ENCODE peak calls at places on chromosome 22, in ten cellular contexts. One of them, this sample, is unnamed.

GRCh38 chr22:49765091-49765771 is 62.4 kb downstream of the BRD1 start:
- DNase-seq in fibroblast of lung: no peak
- DNase-seq in psoas muscle: peak
- DNase-seq in AG04450: no peak
- DNase-seq in BJ: no peak
- DNase-seq in colonic mucosa: peak
- DNase-seq in lower leg skin: peak
- DNase-seq in bronchial epithelial cell: no peak
- DNase-seq in BE2C: peak
- DNase-seq in heart right ventricle: no peak
- DNase-seq in this sample: no peak

GRCh38 chr22:48884292-48884691 is 943.4 kb downstream of the BRD1 start:
- DNase-seq in fibroblast of lung: no peak
- DNase-seq in psoas muscle: peak
- DNase-seq in AG04450: no peak
- DNase-seq in BJ: no peak
- DNase-seq in colonic mucosa: no peak
- DNase-seq in lower leg skin: no peak
- DNase-seq in bronchial epithelial cell: no peak
- DNase-seq in BE2C: no peak
- DNase-seq in heart right ventricle: no peak
- DNase-seq in this sample: no peak

GRCh38 chr22:48750826-48751440 is 1076.7 kb downstream of the BRD1 start:
- DNase-seq in fibroblast of lung: no peak
- DNase-seq in psoas muscle: no peak
- DNase-seq in AG04450: no peak
- DNase-seq in BJ: no peak
- DNase-seq in colonic mucosa: no peak
- DNase-seq in lower leg skin: peak
- DNase-seq in bronchial epithelial cell: no peak
- DNase-seq in BE2C: no peak
- DNase-seq in heart right ventricle: no peak
- DNase-seq in this sample: no peak

GRCh38 chr22:33599596-33599995 is 320.7 kb downstream of the LARGE1 start:
- DNase-seq in fibroblast of lung: peak
- DNase-seq in psoas muscle: no peak
- DNase-seq in AG04450: no peak
- DNase-seq in BJ: no peak
- DNase-seq in colonic mucosa: no peak
- DNase-seq in lower leg skin: peak
- DNase-seq in bronchial epithelial cell: no peak
- DNase-seq in BE2C: no peak
- DNase-seq in heart right ventricle: no peak
- DNase-seq in this sample: no peak

GRCh38 chr22:47914481-47915097 is 1152.1 kb downstream of the TBC1D22A start:
- DNase-seq in fibroblast of lung: no peak
- DNase-seq in psoas muscle: no peak
- DNase-seq in AG04450: no peak
- DNase-seq in BJ: no peak
- DNase-seq in colonic mucosa: no peak
- DNase-seq in lower leg skin: no peak
- DNase-seq in bronchial epithelial cell: no peak
- DNase-seq in BE2C: no peak
- DNase-seq in heart right ventricle: no peak
- DNase-seq in this sample: no peak

GRCh38 chr22:32520612-32521011 is 46.0 kb downstream of the FBXO7 start:
- DNase-seq in fibroblast of lung: no peak
- DNase-seq in psoas muscle: no peak
- DNase-seq in AG04450: no peak
- DNase-seq in BJ: no peak
- DNase-seq in colonic mucosa: no peak
- DNase-seq in lower leg skin: no peak
- DNase-seq in bronchial epithelial cell: no peak
- DNase-seq in BE2C: no peak
- DNase-seq in heart right ventricle: no peak
- DNase-seq in this sample: no peak

GRCh38 chr22:42622061-42622710 is 7.5 kb upstream of the POLDIP3 start:
- DNase-seq in fibroblast of lung: no peak
- DNase-seq in psoas muscle: no peak
- DNase-seq in AG04450: no peak
- DNase-seq in BJ: no peak
- DNase-seq in colonic mucosa: no peak
- DNase-seq in lower leg skin: no peak
- DNase-seq in bronchial epithelial cell: no peak
- DNase-seq in BE2C: no peak
- DNase-seq in heart right ventricle: no peak
- DNase-seq in this sample: no peak

GRCh38 chr22:17167486-17167885 is 8.4 kb upstream of the HDHD5 start:
- DNase-seq in fibroblast of lung: no peak
- DNase-seq in psoas muscle: peak
- DNase-seq in AG04450: no peak
- DNase-seq in BJ: no peak
- DNase-seq in colonic mucosa: no peak
- DNase-seq in lower leg skin: no peak
- DNase-seq in bronchial epithelial cell: no peak
- DNase-seq in BE2C: no peak
- DNase-seq in heart right ventricle: peak
- DNase-seq in this sample: no peak

GRCh38 chr22:42714768-42715430 is 5.8 kb downstream of the A4GALT start:
- DNase-seq in fibroblast of lung: no peak
- DNase-seq in psoas muscle: no peak
- DNase-seq in AG04450: no peak
- DNase-seq in BJ: no peak
- DNase-seq in colonic mucosa: no peak
- DNase-seq in lower leg skin: no peak
- DNase-seq in bronchial epithelial cell: no peak
- DNase-seq in BE2C: no peak
- DNase-seq in heart right ventricle: no peak
- DNase-seq in this sample: no peak

GRCh38 chr22:48627203-48627602 is 1200.5 kb downstream of the BRD1 start:
- DNase-seq in fibroblast of lung: peak
- DNase-seq in psoas muscle: no peak
- DNase-seq in AG04450: no peak
- DNase-seq in BJ: no peak
- DNase-seq in colonic mucosa: no peak
- DNase-seq in lower leg skin: no peak
- DNase-seq in bronchial epithelial cell: no peak
- DNase-seq in BE2C: no peak
- DNase-seq in heart right ventricle: no peak
- DNase-seq in this sample: no peak

GRCh38 chr22:33300165-33300564 is 242.0 kb upstream of the SYN3 start:
- DNase-seq in fibroblast of lung: no peak
- DNase-seq in psoas muscle: no peak
- DNase-seq in AG04450: no peak
- DNase-seq in BJ: no peak
- DNase-seq in colonic mucosa: no peak
- DNase-seq in lower leg skin: no peak
- DNase-seq in bronchial epithelial cell: no peak
- DNase-seq in BE2C: no peak
- DNase-seq in heart right ventricle: peak
- DNase-seq in this sample: no peak

GRCh38 chr22:49961601-49962011 is 1.0 kb downstream of the PIM3 start:
- DNase-seq in fibroblast of lung: no peak
- DNase-seq in psoas muscle: peak
- DNase-seq in AG04450: no peak
- DNase-seq in BJ: no peak
- DNase-seq in colonic mucosa: peak
- DNase-seq in lower leg skin: peak
- DNase-seq in bronchial epithelial cell: no peak
- DNase-seq in BE2C: peak
- DNase-seq in heart right ventricle: peak
- DNase-seq in this sample: peak

GRCh38 chr22:48740086-48740730 is 1087.5 kb downstream of the BRD1 start:
- DNase-seq in fibroblast of lung: no peak
- DNase-seq in psoas muscle: no peak
- DNase-seq in AG04450: no peak
- DNase-seq in BJ: no peak
- DNase-seq in colonic mucosa: no peak
- DNase-seq in lower leg skin: peak
- DNase-seq in bronchial epithelial cell: no peak
- DNase-seq in BE2C: no peak
- DNase-seq in heart right ventricle: no peak
- DNase-seq in this sample: no peak

GRCh38 chr22:45844009-45844408 is 133.0 kb downstream of the WNT7B start:
- DNase-seq in fibroblast of lung: no peak
- DNase-seq in psoas muscle: no peak
- DNase-seq in AG04450: no peak
- DNase-seq in BJ: no peak
- DNase-seq in colonic mucosa: no peak
- DNase-seq in lower leg skin: no peak
- DNase-seq in bronchial epithelial cell: no peak
- DNase-seq in BE2C: no peak
- DNase-seq in heart right ventricle: no peak
- DNase-seq in this sample: no peak

GRCh38 chr22:17733484-17733883 is 40.8 kb downstream of the BID start:
- DNase-seq in fibroblast of lung: no peak
- DNase-seq in psoas muscle: no peak
- DNase-seq in AG04450: no peak
- DNase-seq in BJ: no peak
- DNase-seq in colonic mucosa: no peak
- DNase-seq in lower leg skin: no peak
- DNase-seq in bronchial epithelial cell: no peak
- DNase-seq in BE2C: no peak
- DNase-seq in heart right ventricle: no peak
- DNase-seq in this sample: peak

GRCh38 chr22:49247194-49247924 is 580.3 kb downstream of the BRD1 start:
- DNase-seq in fibroblast of lung: no peak
- DNase-seq in psoas muscle: no peak
- DNase-seq in AG04450: no peak
- DNase-seq in BJ: no peak
- DNase-seq in colonic mucosa: no peak
- DNase-seq in lower leg skin: peak
- DNase-seq in bronchial epithelial cell: no peak
- DNase-seq in BE2C: no peak
- DNase-seq in heart right ventricle: no peak
- DNase-seq in this sample: no peak

GRCh38 chr22:37803195-37803635 is 4.5 kb upstream of the GCAT start:
- DNase-seq in fibroblast of lung: no peak
- DNase-seq in psoas muscle: no peak
- DNase-seq in AG04450: no peak
- DNase-seq in BJ: no peak
- DNase-seq in colonic mucosa: no peak
- DNase-seq in lower leg skin: no peak
- DNase-seq in bronchial epithelial cell: no peak
- DNase-seq in BE2C: no peak
- DNase-seq in heart right ventricle: no peak
- DNase-seq in this sample: no peak

GRCh38 chr22:22357024-22357868 is 112.7 kb downstream of the VPREB1 start:
- DNase-seq in fibroblast of lung: peak
- DNase-seq in psoas muscle: peak
- DNase-seq in AG04450: peak
- DNase-seq in BJ: no peak
- DNase-seq in colonic mucosa: peak
- DNase-seq in lower leg skin: peak
- DNase-seq in bronchial epithelial cell: peak
- DNase-seq in BE2C: peak
- DNase-seq in heart right ventricle: peak
- DNase-seq in this sample: peak
- H3K4me3 ChIP-seq in fibroblast of lung: no peak
- H3K4me3 ChIP-seq in psoas muscle: no peak
- H3K4me3 ChIP-seq in AG04450: no peak
- H3K4me3 ChIP-seq in BJ: no peak
- H3K4me3 ChIP-seq in colonic mucosa: no peak
- H3K4me3 ChIP-seq in lower leg skin: no peak
- H3K4me3 ChIP-seq in bronchial epithelial cell: no peak
- H3K4me3 ChIP-seq in BE2C: no peak
- H3K4me3 ChIP-seq in heart right ventricle: no peak
- H3K4me3 ChIP-seq in this sample: no peak

GRCh38 chr22:23833911-23834317 is 4.9 kb downstream of the DERL3 start:
- DNase-seq in fibroblast of lung: no peak
- DNase-seq in psoas muscle: peak
- DNase-seq in AG04450: no peak
- DNase-seq in BJ: no peak
- DNase-seq in colonic mucosa: no peak
- DNase-seq in lower leg skin: no peak
- DNase-seq in bronchial epithelial cell: no peak
- DNase-seq in BE2C: no peak
- DNase-seq in heart right ventricle: no peak
- DNase-seq in this sample: no peak

GRCh38 chr22:23832226-23833016 is 6.4 kb downstream of the DERL3 start:
- DNase-seq in fibroblast of lung: no peak
- DNase-seq in psoas muscle: peak
- DNase-seq in AG04450: no peak
- DNase-seq in BJ: no peak
- DNase-seq in colonic mucosa: no peak
- DNase-seq in lower leg skin: no peak
- DNase-seq in bronchial epithelial cell: no peak
- DNase-seq in BE2C: no peak
- DNase-seq in heart right ventricle: no peak
- DNase-seq in this sample: no peak

GRCh38 chr22:23831781-23832180 is 7.0 kb downstream of the DERL3 start:
- DNase-seq in fibroblast of lung: no peak
- DNase-seq in psoas muscle: peak
- DNase-seq in AG04450: no peak
- DNase-seq in BJ: no peak
- DNase-seq in colonic mucosa: no peak
- DNase-seq in lower leg skin: no peak
- DNase-seq in bronchial epithelial cell: no peak
- DNase-seq in BE2C: no peak
- DNase-seq in heart right ventricle: no peak
- DNase-seq in this sample: no peak

GRCh38 chr22:23834406-23834805 is 4.4 kb downstream of the DERL3 start:
- DNase-seq in fibroblast of lung: no peak
- DNase-seq in psoas muscle: no peak
- DNase-seq in AG04450: no peak
- DNase-seq in BJ: no peak
- DNase-seq in colonic mucosa: no peak
- DNase-seq in lower leg skin: no peak
- DNase-seq in bronchial epithelial cell: no peak
- DNase-seq in BE2C: no peak
- DNase-seq in heart right ventricle: no peak
- DNase-seq in this sample: no peak

GRCh38 chr22:23833017-23833795 is 5.6 kb downstream of the DERL3 start:
- DNase-seq in fibroblast of lung: no peak
- DNase-seq in psoas muscle: peak
- DNase-seq in AG04450: no peak
- DNase-seq in BJ: no peak
- DNase-seq in colonic mucosa: no peak
- DNase-seq in lower leg skin: no peak
- DNase-seq in bronchial epithelial cell: no peak
- DNase-seq in BE2C: no peak
- DNase-seq in heart right ventricle: no peak
- DNase-seq in this sample: no peak
- TF ChIP-seq CTCF in fibroblast of lung: no peak
- TF ChIP-seq CTCF in psoas muscle: no peak
- TF ChIP-seq CTCF in AG04450: no peak
- TF ChIP-seq CTCF in BJ: no peak
- TF ChIP-seq CTCF in colonic mucosa: no peak
- TF ChIP-seq CTCF in lower leg skin: no peak
- TF ChIP-seq CTCF in bronchial epithelial cell: no peak
- TF ChIP-seq CTCF in BE2C: no peak
- TF ChIP-seq CTCF in heart right ventricle: peak
- TF ChIP-seq CTCF in this sample: no peak

GRCh38 chr22:44753189-44754042 is 1.0 kb downstream of the ARHGAP8 start:
- DNase-seq in fibroblast of lung: peak
- DNase-seq in psoas muscle: no peak
- DNase-seq in AG04450: no peak
- DNase-seq in BJ: no peak
- DNase-seq in colonic mucosa: peak
- DNase-seq in lower leg skin: no peak
- DNase-seq in bronchial epithelial cell: peak
- DNase-seq in BE2C: no peak
- DNase-seq in heart right ventricle: no peak
- DNase-seq in this sample: peak
- H3K4me3 ChIP-seq in fibroblast of lung: no peak
- H3K4me3 ChIP-seq in psoas muscle: no peak
- H3K4me3 ChIP-seq in AG04450: no peak
- H3K4me3 ChIP-seq in BJ: no peak
- H3K4me3 ChIP-seq in colonic mucosa: peak
- H3K4me3 ChIP-seq in lower leg skin: no peak
- H3K4me3 ChIP-seq in bronchial epithelial cell: peak
- H3K4me3 ChIP-seq in BE2C: no peak
- H3K4me3 ChIP-seq in heart right ventricle: no peak
- H3K4me3 ChIP-seq in this sample: no peak

GRCh38 chr22:26512149-26512793 is at the start of gene TFIP11:
- DNase-seq in fibroblast of lung: peak
- DNase-seq in psoas muscle: peak
- DNase-seq in AG04450: peak
- DNase-seq in BJ: peak
- DNase-seq in colonic mucosa: peak
- DNase-seq in lower leg skin: peak
- DNase-seq in bronchial epithelial cell: peak
- DNase-seq in BE2C: peak
- DNase-seq in heart right ventricle: peak
- DNase-seq in this sample: peak
- TF ChIP-seq CTCF in fibroblast of lung: no peak
- TF ChIP-seq CTCF in psoas muscle: no peak
- TF ChIP-seq CTCF in AG04450: peak
- TF ChIP-seq CTCF in BJ: peak
- TF ChIP-seq CTCF in colonic mucosa: no peak
- TF ChIP-seq CTCF in lower leg skin: no peak
- TF ChIP-seq CTCF in bronchial epithelial cell: no peak
- TF ChIP-seq CTCF in BE2C: peak
- TF ChIP-seq CTCF in heart right ventricle: no peak
- TF ChIP-seq CTCF in this sample: no peak

This sample was measured in foreskin fibroblast.